ENCODE peak calls at places on chromosomes 7 and 10, in five cellular contexts. One of them, this sample, is unnamed.

GRCh38 chr10:33939892-33940291 is 605.4 kb upstream of the NRP1 start:
- DNase-seq in pancreas: no peak
- DNase-seq in substantia nigra: no peak
- DNase-seq in HCT116: no peak
- DNase-seq in colonic mucosa: no peak
- DNase-seq in this sample: no peak

GRCh38 chr7:82312646-82313045 is 130.9 kb downstream of the CACNA2D1 start:
- DNase-seq in colonic mucosa: no peak
- DNase-seq in HCT116: no peak
- DNase-seq in pancreas: no peak
- DNase-seq in substantia nigra: no peak
- DNase-seq in this sample: no peak

GRCh38 chr7:34430456-34430855 is 227.6 kb upstream of the NPSR1 start:
- DNase-seq in colonic mucosa: no peak
- DNase-seq in substantia nigra: no peak
- DNase-seq in pancreas: no peak
- DNase-seq in HCT116: peak
- DNase-seq in this sample: no peak

GRCh38 chr7:75989084-75989725 is 5.2 kb downstream of the TMEM120A start:
- DNase-seq in colonic mucosa: peak
- DNase-seq in HCT116: no peak
- DNase-seq in pancreas: peak
- DNase-seq in substantia nigra: peak
- DNase-seq in this sample: peak

GRCh38 chr7:108503112-108504026 is 22.6 kb downstream of the PNPLA8 start:
- DNase-seq in colonic mucosa: no peak
- DNase-seq in substantia nigra: no peak
- DNase-seq in pancreas: no peak
- DNase-seq in HCT116: no peak
- DNase-seq in this sample: no peak

GRCh38 chr10:80471009-80471408 is 16.9 kb downstream of the TSPAN14 start:
- DNase-seq in substantia nigra: no peak
- DNase-seq in HCT116: no peak
- DNase-seq in colonic mucosa: no peak
- DNase-seq in pancreas: no peak
- DNase-seq in this sample: no peak

GRCh38 chr7:158263964-158264748 is 323.5 kb downstream of the PTPRN2 start:
- DNase-seq in substantia nigra: no peak
- DNase-seq in pancreas: no peak
- DNase-seq in HCT116: no peak
- DNase-seq in colonic mucosa: peak
- DNase-seq in this sample: no peak

GRCh38 chr7:140358771-140359095 is 39.6 kb downstream of the SLC37A3 start:
- DNase-seq in substantia nigra: no peak
- DNase-seq in HCT116: no peak
- DNase-seq in colonic mucosa: no peak
- DNase-seq in pancreas: no peak
- DNase-seq in this sample: no peak

GRCh38 chr7:44338600-44338999 is 13.2 kb upstream of the CAMK2B start:
- DNase-seq in substantia nigra: no peak
- DNase-seq in pancreas: no peak
- DNase-seq in HCT116: no peak
- DNase-seq in colonic mucosa: no peak
- DNase-seq in this sample: no peak

GRCh38 chr10:72086466-72087391 is 1.6 kb downstream of the SPOCK2 start:
- DNase-seq in HCT116: no peak
- DNase-seq in pancreas: no peak
- DNase-seq in substantia nigra: peak
- DNase-seq in colonic mucosa: no peak
- DNase-seq in this sample: no peak

GRCh38 chr10:32943854-32944661 is 14.0 kb downstream of the ITGB1 start:
- DNase-seq in substantia nigra: no peak
- DNase-seq in HCT116: no peak
- DNase-seq in pancreas: no peak
- DNase-seq in colonic mucosa: peak
- DNase-seq in this sample: no peak

GRCh38 chr10:103960103-103960502 is 6.8 kb upstream of the SLK start:
- DNase-seq in substantia nigra: no peak
- DNase-seq in HCT116: no peak
- DNase-seq in pancreas: no peak
- DNase-seq in colonic mucosa: no peak
- DNase-seq in this sample: peak

GRCh38 chr10:69335613-69336012 is 57.3 kb downstream of the HK1 start:
- DNase-seq in HCT116: no peak
- DNase-seq in pancreas: no peak
- DNase-seq in colonic mucosa: no peak
- DNase-seq in substantia nigra: no peak
- DNase-seq in this sample: no peak

GRCh38 chr10:69338547-69339450 is 60.5 kb downstream of the HK1 start:
- DNase-seq in colonic mucosa: no peak
- DNase-seq in substantia nigra: no peak
- DNase-seq in pancreas: no peak
- DNase-seq in HCT116: no peak
- DNase-seq in this sample: no peak

GRCh38 chr10:69336952-69337311 is 58.6 kb downstream of the HK1 start:
- DNase-seq in colonic mucosa: no peak
- DNase-seq in pancreas: no peak
- DNase-seq in substantia nigra: no peak
- DNase-seq in HCT116: no peak
- DNase-seq in this sample: no peak

GRCh38 chr10:69337312-69338132 is 59.2 kb downstream of the HK1 start:
- DNase-seq in HCT116: no peak
- DNase-seq in substantia nigra: no peak
- DNase-seq in colonic mucosa: no peak
- DNase-seq in pancreas: no peak
- DNase-seq in this sample: no peak

GRCh38 chr10:69338133-69338456 is 59.8 kb downstream of the HK1 start:
- DNase-seq in HCT116: no peak
- DNase-seq in substantia nigra: no peak
- DNase-seq in pancreas: no peak
- DNase-seq in colonic mucosa: no peak
- DNase-seq in this sample: no peak
- H3K27ac ChIP-seq in HCT116: no peak
- H3K27ac ChIP-seq in substantia nigra: peak
- H3K27ac ChIP-seq in pancreas: no peak
- H3K27ac ChIP-seq in colonic mucosa: no peak
- H3K27ac ChIP-seq in this sample: peak

GRCh38 chr10:131141645-131142445 is 169.7 kb downstream of the TCERG1L start:
- DNase-seq in substantia nigra: no peak
- DNase-seq in HCT116: no peak
- DNase-seq in pancreas: no peak
- DNase-seq in colonic mucosa: no peak
- DNase-seq in this sample: no peak

GRCh38 chr10:131143425-131144165 is 167.9 kb downstream of the TCERG1L start:
- DNase-seq in HCT116: no peak
- DNase-seq in colonic mucosa: no peak
- DNase-seq in pancreas: no peak
- DNase-seq in substantia nigra: no peak
- DNase-seq in this sample: no peak

GRCh38 chr10:131140606-131141005 is 170.9 kb downstream of the TCERG1L start:
- DNase-seq in pancreas: no peak
- DNase-seq in colonic mucosa: no peak
- DNase-seq in substantia nigra: no peak
- DNase-seq in HCT116: no peak
- DNase-seq in this sample: no peak

GRCh38 chr10:131142446-131143380 is 168.8 kb downstream of the TCERG1L start:
- DNase-seq in pancreas: no peak
- DNase-seq in substantia nigra: no peak
- DNase-seq in HCT116: no peak
- DNase-seq in colonic mucosa: no peak
- DNase-seq in this sample: no peak

DNA sequence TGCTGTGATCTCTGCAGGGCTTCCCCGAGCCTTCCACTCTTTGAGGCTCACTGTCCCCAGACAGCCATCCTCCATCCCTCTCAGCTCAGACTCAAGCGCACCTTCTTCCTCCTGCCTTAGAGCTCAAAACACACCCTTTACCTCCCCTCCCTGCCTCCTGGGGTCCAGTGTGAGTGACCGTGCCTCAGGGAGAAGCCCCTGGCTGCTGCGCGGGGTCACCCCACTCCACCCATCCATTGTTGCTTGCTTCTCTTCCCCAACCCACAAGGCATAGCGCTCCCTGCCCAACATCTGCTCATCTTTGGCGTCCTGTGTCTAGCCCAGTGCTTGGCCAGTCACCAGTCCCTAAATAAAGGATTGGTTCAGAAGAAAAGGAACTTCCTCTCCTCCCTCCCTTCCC is 170.3 kb downstream of the TCERG1L start:
- DNase-seq in colonic mucosa: no peak
- DNase-seq in HCT116: no peak
- DNase-seq in pancreas: no peak
- DNase-seq in substantia nigra: no peak
- DNase-seq in this sample: no peak
- H3K27ac ChIP-seq in colonic mucosa: no peak
- H3K27ac ChIP-seq in HCT116: no peak
- H3K27ac ChIP-seq in pancreas: no peak
- H3K27ac ChIP-seq in substantia nigra: no peak
- H3K27ac ChIP-seq in this sample: no peak

GRCh38 chr7:24718431-24718831 is 38.8 kb downstream of the GSDME start:
- DNase-seq in HCT116: no peak
- DNase-seq in colonic mucosa: no peak
- DNase-seq in substantia nigra: no peak
- DNase-seq in pancreas: no peak
- DNase-seq in this sample: no peak

GRCh38 chr7:24717694-24718320 is 39.5 kb downstream of the GSDME start:
- DNase-seq in substantia nigra: no peak
- DNase-seq in pancreas: no peak
- DNase-seq in HCT116: no peak
- DNase-seq in colonic mucosa: no peak
- DNase-seq in this sample: no peak

GRCh38 chr7:24716480-24717246 is 40.6 kb downstream of the GSDME start:
- DNase-seq in colonic mucosa: no peak
- DNase-seq in pancreas: no peak
- DNase-seq in HCT116: no peak
- DNase-seq in substantia nigra: no peak
- DNase-seq in this sample: no peak

GRCh38 chr7:24715661-24716479 is 41.4 kb downstream of the GSDME start:
- DNase-seq in substantia nigra: peak
- DNase-seq in colonic mucosa: no peak
- DNase-seq in HCT116: peak
- DNase-seq in pancreas: no peak
- DNase-seq in this sample: peak

DNA sequence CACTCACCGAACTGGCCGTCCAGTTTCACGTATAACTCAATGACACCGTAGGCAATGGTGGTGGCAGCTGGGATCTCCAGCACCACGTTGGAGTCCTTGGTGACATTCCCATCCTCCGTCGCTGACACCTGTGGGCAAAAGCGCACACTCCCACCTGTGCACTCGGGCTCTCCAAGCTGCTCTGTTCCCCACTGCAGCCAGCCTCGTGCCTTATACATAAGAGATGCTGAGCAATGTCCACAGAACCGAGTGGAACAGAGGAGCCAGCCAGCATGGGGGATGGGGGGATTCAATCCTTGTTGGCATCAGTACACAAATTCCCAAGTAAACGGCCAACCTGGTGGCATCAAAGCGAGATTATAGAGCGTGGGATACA is 40.0 kb downstream of the GSDME start:
- DNase-seq in pancreas: no peak
- DNase-seq in colonic mucosa: no peak
- DNase-seq in substantia nigra: no peak
- DNase-seq in HCT116: no peak
- DNase-seq in this sample: no peak
- H3K27ac ChIP-seq in pancreas: no peak
- H3K27ac ChIP-seq in colonic mucosa: no peak
- H3K27ac ChIP-seq in substantia nigra: no peak
- H3K27ac ChIP-seq in HCT116: no peak
- H3K27ac ChIP-seq in this sample: no peak

GRCh38 chr7:98280296-98280695 is 1.2 kb upstream of the BRI3 start:
- DNase-seq in pancreas: no peak
- DNase-seq in colonic mucosa: no peak
- DNase-seq in substantia nigra: no peak
- DNase-seq in HCT116: no peak
- DNase-seq in this sample: no peak
- H3K27ac ChIP-seq in pancreas: peak
- H3K27ac ChIP-seq in colonic mucosa: peak
- H3K27ac ChIP-seq in substantia nigra: peak
- H3K27ac ChIP-seq in HCT116: peak
- H3K27ac ChIP-seq in this sample: peak

GRCh38 chr7:56538541-56539429 is 422.6 kb upstream of the NUPR2 start:
- DNase-seq in HCT116: no peak
- DNase-seq in colonic mucosa: no peak
- DNase-seq in pancreas: no peak
- DNase-seq in substantia nigra: no peak
- DNase-seq in this sample: no peak
- H3K27ac ChIP-seq in HCT116: no peak
- H3K27ac ChIP-seq in colonic mucosa: no peak
- H3K27ac ChIP-seq in pancreas: no peak
- H3K27ac ChIP-seq in substantia nigra: no peak
- H3K27ac ChIP-seq in this sample: no peak

This sample was measured in caudate nucleus.